ENCODE peak calls at places on chromosomes 12 and 14, in five cellular contexts. E is adrenal gland, X is lower leg skin, P is Peyer's patch, F is IMR-90. C is an unnamed sample.
A peak's percentile ranks its signal among the peaks of the same experiment; 100 is the strongest.

GRCh38 chr12:64824500-64825142 is at the start of gene TBC1D30:
- DNase-seq in E (peak; percentile 62), X (no peak), P (no peak), F (peak; percentile 2), C (no peak)

GRCh38 chr12:42705863-42706262 is 116.3 kb upstream of the PRICKLE1 start:
- DNase-seq in E (peak; percentile 80), X (peak; percentile 49), P (peak; percentile 73), F (peak; percentile 95), C (peak; percentile 60)

GRCh38 chr12:58502236-58502635 is 418.1 kb downstream of the LRIG3 start:
- DNase-seq in E (no peak), X (no peak), P (no peak), F (peak; percentile 25), C (no peak)

GRCh38 chr14:105912641-105913180 is 386.3 kb downstream of the TMEM121 start:
- DNase-seq in E (no peak), X (no peak), P (no peak), F (no peak), C (no peak)

GRCh38 chr12:119288559-119288958 is 46.0 kb upstream of the CCDC60 start:
- DNase-seq in E (peak; percentile 76), X (no peak), P (no peak), F (no peak), C (no peak)

GRCh38 chr14:47102472-47102871 is 450.9 kb upstream of the RPL10L start:
- DNase-seq in E (no peak), X (no peak), P (no peak), F (no peak), C (no peak)

GRCh38 chr12:120091371-120092090 is 25.0 kb downstream of the RAB35 start:
- DNase-seq in E (no peak), X (no peak), P (no peak), F (no peak), C (no peak)

GRCh38 chr12:22262309-22262708 is 72.2 kb downstream of the ST8SIA1 start:
- DNase-seq in E (no peak), X (no peak), P (no peak), F (no peak), C (no peak)

GRCh38 chr14:24701031-24701430 is 67.0 kb upstream of the GZMB start:
- DNase-seq in E (no peak), X (no peak), P (no peak), F (no peak), C (no peak)

GRCh38 chr12:115404761-115405470 is 720.9 kb upstream of the TBX3 start:
- DNase-seq in E (no peak), X (no peak), P (no peak), F (peak; percentile 92), C (peak; percentile 59)

GRCh38 chr14:96567289-96567899 is 65.2 kb downstream of the PAPOLA start:
- DNase-seq in E (no peak), X (no peak), P (no peak), F (peak; percentile 50), C (no peak)

GRCh38 chr14:94903338-94903737 is 133.4 kb upstream of the GSC start:
- DNase-seq in E (no peak), X (no peak), P (no peak), F (no peak), C (no peak)

GRCh38 chr12:12916135-12916956 is 25.0 kb downstream of the GPRC5A start:
- DNase-seq in E (peak; percentile 96), X (peak; percentile 89), P (peak; percentile 95), F (peak; percentile 73), C (peak; percentile 85)

GRCh38 chr14:74018704-74019407 is at the start of the genes BBOF1 and ENTPD5:
- DNase-seq in E (peak; percentile 90), X (peak; percentile 69), P (peak; percentile 92), F (peak; percentile 80), C (peak; percentile 78)

GRCh38 chr14:90058876-90059458 is 2.8 kb upstream of the KCNK13 start:
- DNase-seq in E (no peak), X (no peak), P (no peak), F (peak; percentile 8), C (no peak)

GRCh38 chr14:70700955-70701354 is 59.2 kb downstream of the TTC9 start:
- DNase-seq in E (peak; percentile 56), X (no peak), P (no peak), F (no peak), C (no peak)

GRCh38 chr14:95313707-95314106 is 6.0 kb downstream of the CLMN start:
- DNase-seq in E (peak; percentile 85), X (peak; percentile 74), P (peak; percentile 85), F (peak; percentile 34), C (no peak)

GRCh38 chr12:118052324-118053070 is 8.5 kb downstream of the WSB2 start:
- DNase-seq in E (peak; percentile 98), X (peak; percentile 72), P (peak; percentile 87), F (peak; percentile 95), C (peak; percentile 85)

GRCh38 chr12:120388711-120389431 is 19.9 kb upstream of the MSI1 start:
- DNase-seq in E (no peak), X (no peak), P (no peak), F (no peak), C (no peak)

GRCh38 chr14:105193916-105194782 is 13.0 kb upstream of the NUDT14 start:
- DNase-seq in E (no peak), X (no peak), P (no peak), F (peak; percentile 11), C (no peak)

GRCh38 chr12:106251636-106252035 is 3.8 kb upstream of the CKAP4 start:
- DNase-seq in E (no peak), X (no peak), P (no peak), F (peak; percentile 56), C (no peak)

GRCh38 chr12:109247831-109248654 is 61.0 kb downstream of the FOXN4 start:
- DNase-seq in E (no peak), X (no peak), P (peak; percentile 80), F (no peak), C (no peak)

GRCh38 chr12:100368066-100368465 is 11.2 kb downstream of the SLC17A8 start:
- DNase-seq in E (no peak), X (no peak), P (no peak), F (no peak), C (no peak)

GRCh38 chr12:13208533-13209278 is 12.2 kb downstream of the EMP1 start:
- DNase-seq in E (no peak), X (no peak), P (no peak), F (peak; percentile 53), C (no peak)

GRCh38 chr12:27304856-27305255 is 27.8 kb upstream of the BMAL2 start:
- DNase-seq in E (no peak), X (no peak), P (no peak), F (no peak), C (no peak)

GRCh38 chr12:106757623-106758348 is 16.7 kb upstream of the RIC8B start:
- DNase-seq in E (no peak), X (no peak), P (no peak), F (no peak), C (no peak)

GRCh38 chr14:67533754-67534085 is 630 bp downstream of the PLEKHH1 start:
- DNase-seq in E (peak; percentile 70), X (no peak), P (peak; percentile 53), F (no peak), C (no peak)
- TF ChIP-seq POLR2A in E (no peak), X (no peak), P (no peak), F (no peak), C (no peak)

GRCh38 chr14:21917699-21918436 is 244.2 kb upstream of the OR4E1 start:
- DNase-seq in E (peak; percentile 57), X (no peak), P (peak; percentile 81), F (peak; percentile 41), C (no peak)
- TF ChIP-seq POLR2A in E (no peak), X (no peak), P (no peak), F (no peak), C (no peak)

DNA sequence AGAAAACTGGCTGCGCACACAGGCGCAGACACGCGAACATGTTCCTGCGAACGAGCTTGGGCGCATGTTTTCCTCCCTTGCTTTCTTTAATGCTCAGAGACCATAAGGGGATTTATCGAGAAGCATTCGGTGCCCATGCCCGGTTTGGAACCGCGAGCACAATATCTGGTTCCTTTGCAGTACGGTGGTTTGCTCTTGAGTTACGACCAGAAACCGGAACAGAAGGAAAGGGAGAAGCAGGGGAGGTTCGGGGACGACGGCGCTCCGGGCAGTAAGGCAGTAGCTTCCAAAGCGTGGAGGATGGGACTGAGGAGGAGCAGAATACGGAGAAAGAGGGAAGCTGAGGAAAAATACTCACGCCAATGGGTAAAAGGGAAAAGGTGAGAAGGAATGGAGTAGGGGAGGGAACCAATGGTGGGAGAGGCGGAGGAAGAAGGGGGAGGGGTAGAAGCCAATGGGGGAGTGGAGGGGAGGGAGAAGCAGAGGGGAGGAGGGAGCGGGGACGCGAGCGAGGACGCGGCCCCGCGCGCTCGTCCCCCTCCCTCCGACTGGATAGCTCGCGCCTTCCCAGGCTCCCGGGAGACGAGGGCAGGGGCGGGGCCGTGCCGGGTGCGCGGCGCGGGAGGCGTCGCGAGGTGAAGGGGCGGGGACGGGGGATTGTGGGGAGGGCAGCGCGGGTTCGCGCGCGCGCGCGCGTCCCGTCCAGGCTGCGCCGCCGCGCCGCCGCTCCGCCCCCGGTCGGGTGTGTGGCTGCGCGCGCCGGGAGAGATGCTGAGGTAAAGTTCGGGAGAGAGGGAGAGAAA is 625 bp upstream of the ARHGAP5 start:
- DNase-seq in E (peak; percentile 97), X (peak; percentile 92), P (peak; percentile 95), F (peak; percentile 95), C (peak; percentile 94)
- TF ChIP-seq POLR2A in E (peak; percentile 89), X (peak; percentile 38), P (peak; percentile 51), F (peak; percentile 35), C (peak; percentile 75)

GRCh38 chr12:51326762-51327439 is 2.9 kb upstream of the BIN2 start:
- DNase-seq in E (no peak), X (peak; percentile 37), P (peak; percentile 52), F (peak; percentile 49), C (no peak)
- TF ChIP-seq POLR2A in E (no peak), X (no peak), P (no peak), F (no peak), C (no peak)

DNA sequence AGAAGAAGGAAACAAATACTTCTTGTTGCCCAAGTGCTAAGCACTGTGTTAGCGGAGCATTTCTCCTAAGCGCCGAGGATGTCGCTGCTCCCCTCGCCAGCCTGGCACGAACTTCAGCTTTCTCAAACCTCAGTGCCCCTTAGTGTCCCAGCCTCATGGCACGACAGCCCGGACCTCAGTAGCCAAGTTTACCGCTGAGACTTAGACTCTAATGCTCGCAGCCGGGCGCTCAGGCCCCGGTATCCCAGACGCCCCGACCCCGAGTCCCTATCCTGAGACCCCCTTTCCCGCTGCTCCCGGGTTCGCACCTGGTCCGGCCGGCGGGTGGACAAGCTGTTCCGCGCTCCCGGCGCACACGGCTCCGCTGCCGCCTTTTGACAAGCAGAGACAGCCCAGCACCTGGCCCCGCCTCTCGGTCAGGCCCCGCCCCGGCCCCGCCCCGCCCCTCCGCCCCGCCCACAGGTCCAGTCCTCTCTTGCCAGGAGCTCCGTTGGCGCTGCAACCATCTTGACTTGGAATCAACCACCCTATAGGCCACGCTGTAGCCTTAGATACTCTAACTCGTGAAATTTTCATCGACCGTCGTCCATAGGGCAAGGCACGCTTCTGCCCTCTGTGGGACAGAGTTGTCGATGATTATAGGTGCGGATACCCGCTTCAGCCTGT is at the start of gene VDR:
- DNase-seq in E (peak; percentile 89), X (peak; percentile 76), P (peak; percentile 91), F (peak; percentile 65), C (peak; percentile 85)
- TF ChIP-seq POLR2A in E (peak; percentile 80), X (no peak), P (peak; percentile 91), F (no peak), C (no peak)

GRCh38 chr12:47819902-47820630 is at the start of gene HDAC7:
- DNase-seq in E (peak; percentile 96), X (peak; percentile 86), P (peak; percentile 92), F (peak; percentile 72), C (peak; percentile 81)
- TF ChIP-seq POLR2A in E (peak; percentile 97), X (no peak), P (peak; percentile 64), F (no peak), C (no peak)